ENCODE peak calls at places on chromosomes 12 and 14, in eight cellular contexts. One of them, this sample, is unnamed.
A peak's percentile ranks its signal among the peaks of the same experiment; 100 is the strongest.

GRCh38 chr12:100926669-100927248 is 132.2 kb downstream of the ANO4 start:
- DNase-seq in psoas muscle: no peak
- DNase-seq in PC-9: peak; percentile 1
- DNase-seq in heart left ventricle: no peak
- DNase-seq in right lobe of liver: no peak
- DNase-seq in fibroblast of lung: peak; percentile 35
- DNase-seq in esophagus squamous epithelium: no peak
- DNase-seq in thoracic aorta: no peak
- DNase-seq in this sample: no peak

GRCh38 chr12:110249716-110250225 is 31.3 kb upstream of the ATP2A2 start:
- DNase-seq in heart left ventricle: peak; percentile 66
- DNase-seq in thoracic aorta: no peak
- DNase-seq in esophagus squamous epithelium: no peak
- DNase-seq in fibroblast of lung: peak; percentile 9
- DNase-seq in PC-9: no peak
- DNase-seq in right lobe of liver: peak; percentile 81
- DNase-seq in psoas muscle: peak; percentile 62
- DNase-seq in this sample: peak; percentile 51

GRCh38 chr12:96445743-96446655 is 43.4 kb upstream of the CFAP54 start:
- DNase-seq in fibroblast of lung: peak; percentile 97
- DNase-seq in esophagus squamous epithelium: no peak
- DNase-seq in thoracic aorta: no peak
- DNase-seq in psoas muscle: no peak
- DNase-seq in right lobe of liver: no peak
- DNase-seq in heart left ventricle: no peak
- DNase-seq in PC-9: peak; percentile 40
- DNase-seq in this sample: no peak

GRCh38 chr12:92597118-92597517 is 105.7 kb upstream of the PLEKHG7 start:
- DNase-seq in esophagus squamous epithelium: no peak
- DNase-seq in thoracic aorta: no peak
- DNase-seq in fibroblast of lung: no peak
- DNase-seq in right lobe of liver: no peak
- DNase-seq in heart left ventricle: no peak
- DNase-seq in PC-9: no peak
- DNase-seq in psoas muscle: no peak
- DNase-seq in this sample: no peak

GRCh38 chr14:36660736-36661505 is 739 bp upstream of the PAX9 start:
- DNase-seq in heart left ventricle: no peak
- DNase-seq in psoas muscle: peak; percentile 55
- DNase-seq in thoracic aorta: no peak
- DNase-seq in fibroblast of lung: no peak
- DNase-seq in right lobe of liver: no peak
- DNase-seq in PC-9: no peak
- DNase-seq in esophagus squamous epithelium: no peak
- DNase-seq in this sample: no peak

GRCh38 chr12:70831538-70831937 is 89.0 kb downstream of the PTPRR start:
- DNase-seq in heart left ventricle: no peak
- DNase-seq in right lobe of liver: no peak
- DNase-seq in esophagus squamous epithelium: no peak
- DNase-seq in fibroblast of lung: peak; percentile 52
- DNase-seq in PC-9: no peak
- DNase-seq in thoracic aorta: no peak
- DNase-seq in psoas muscle: no peak
- DNase-seq in this sample: no peak

GRCh38 chr12:28114488-28114887 is 75.8 kb upstream of the CCDC91 start:
- DNase-seq in right lobe of liver: no peak
- DNase-seq in psoas muscle: no peak
- DNase-seq in fibroblast of lung: peak; percentile 65
- DNase-seq in thoracic aorta: no peak
- DNase-seq in PC-9: no peak
- DNase-seq in heart left ventricle: no peak
- DNase-seq in esophagus squamous epithelium: no peak
- DNase-seq in this sample: no peak

GRCh38 chr12:85740190-85740589 is 96.0 kb downstream of the RASSF9 start:
- DNase-seq in right lobe of liver: no peak
- DNase-seq in fibroblast of lung: no peak
- DNase-seq in PC-9: no peak
- DNase-seq in heart left ventricle: no peak
- DNase-seq in psoas muscle: no peak
- DNase-seq in thoracic aorta: no peak
- DNase-seq in esophagus squamous epithelium: no peak
- DNase-seq in this sample: no peak

GRCh38 chr12:99387661-99388060 is 259.9 kb upstream of the GARIN6 start:
- DNase-seq in fibroblast of lung: peak; percentile 43
- DNase-seq in psoas muscle: no peak
- DNase-seq in heart left ventricle: no peak
- DNase-seq in esophagus squamous epithelium: no peak
- DNase-seq in thoracic aorta: no peak
- DNase-seq in right lobe of liver: no peak
- DNase-seq in PC-9: no peak
- DNase-seq in this sample: no peak

GRCh38 chr14:51704465-51705050 is 52.8 kb downstream of the FRMD6 start:
- DNase-seq in esophagus squamous epithelium: no peak
- DNase-seq in PC-9: no peak
- DNase-seq in right lobe of liver: no peak
- DNase-seq in psoas muscle: no peak
- DNase-seq in thoracic aorta: no peak
- DNase-seq in heart left ventricle: no peak
- DNase-seq in fibroblast of lung: no peak
- DNase-seq in this sample: no peak

GRCh38 chr14:87066221-87066817 is 926.7 kb downstream of the GALC start:
- DNase-seq in fibroblast of lung: no peak
- DNase-seq in PC-9: no peak
- DNase-seq in esophagus squamous epithelium: no peak
- DNase-seq in thoracic aorta: no peak
- DNase-seq in right lobe of liver: no peak
- DNase-seq in psoas muscle: no peak
- DNase-seq in heart left ventricle: no peak
- DNase-seq in this sample: no peak

GRCh38 chr14:102527255-102528232 is 18.0 kb upstream of the ANKRD9 start:
- DNase-seq in psoas muscle: no peak
- DNase-seq in PC-9: peak; percentile 93
- DNase-seq in right lobe of liver: no peak
- DNase-seq in heart left ventricle: no peak
- DNase-seq in esophagus squamous epithelium: no peak
- DNase-seq in fibroblast of lung: peak; percentile 31
- DNase-seq in thoracic aorta: no peak
- DNase-seq in this sample: no peak

GRCh38 chr12:34294137-34294536 is 271.8 kb downstream of the ALG10 start:
- DNase-seq in thoracic aorta: no peak
- DNase-seq in PC-9: no peak
- DNase-seq in esophagus squamous epithelium: no peak
- DNase-seq in psoas muscle: no peak
- DNase-seq in right lobe of liver: no peak
- DNase-seq in fibroblast of lung: no peak
- DNase-seq in heart left ventricle: no peak
- DNase-seq in this sample: no peak

GRCh38 chr14:68687746-68688145 is 105.1 kb downstream of the ZFP36L1 start:
- DNase-seq in esophagus squamous epithelium: no peak
- DNase-seq in heart left ventricle: no peak
- DNase-seq in PC-9: peak; percentile 93
- DNase-seq in psoas muscle: no peak
- DNase-seq in thoracic aorta: no peak
- DNase-seq in right lobe of liver: no peak
- DNase-seq in fibroblast of lung: peak; percentile 98
- DNase-seq in this sample: no peak

GRCh38 chr12:69405466-69405865 is 45.9 kb downstream of the YEATS4 start:
- DNase-seq in PC-9: peak; percentile 70
- DNase-seq in right lobe of liver: no peak
- DNase-seq in heart left ventricle: no peak
- DNase-seq in psoas muscle: no peak
- DNase-seq in esophagus squamous epithelium: no peak
- DNase-seq in fibroblast of lung: peak; percentile 100
- DNase-seq in thoracic aorta: no peak
- DNase-seq in this sample: no peak

GRCh38 chr12:120466560-120467315 is 2.8 kb downstream of the SRSF9 start:
- DNase-seq in thoracic aorta: no peak
- DNase-seq in psoas muscle: no peak
- DNase-seq in heart left ventricle: peak; percentile 45
- DNase-seq in PC-9: peak; percentile 24
- DNase-seq in fibroblast of lung: peak; percentile 23
- DNase-seq in right lobe of liver: no peak
- DNase-seq in esophagus squamous epithelium: no peak
- DNase-seq in this sample: no peak

GRCh38 chr12:104779134-104779533 is 179.0 kb downstream of the SLC41A2 start:
- DNase-seq in fibroblast of lung: no peak
- DNase-seq in thoracic aorta: no peak
- DNase-seq in heart left ventricle: no peak
- DNase-seq in psoas muscle: no peak
- DNase-seq in esophagus squamous epithelium: no peak
- DNase-seq in right lobe of liver: no peak
- DNase-seq in PC-9: no peak
- DNase-seq in this sample: no peak

GRCh38 chr12:10214131-10214876 is 1.6 kb downstream of the GABARAPL1 start:
- DNase-seq in fibroblast of lung: peak; percentile 86
- DNase-seq in heart left ventricle: no peak
- DNase-seq in esophagus squamous epithelium: no peak
- DNase-seq in right lobe of liver: no peak
- DNase-seq in PC-9: peak; percentile 13
- DNase-seq in thoracic aorta: no peak
- DNase-seq in psoas muscle: no peak
- DNase-seq in this sample: no peak

GRCh38 chr12:75020068-75020557 is 189.5 kb downstream of the KCNC2 start:
- DNase-seq in heart left ventricle: no peak
- DNase-seq in esophagus squamous epithelium: no peak
- DNase-seq in fibroblast of lung: peak; percentile 1
- DNase-seq in PC-9: no peak
- DNase-seq in psoas muscle: no peak
- DNase-seq in right lobe of liver: no peak
- DNase-seq in thoracic aorta: no peak
- DNase-seq in this sample: no peak

GRCh38 chr14:99194736-99195135 is 77.3 kb downstream of the BCL11B start:
- DNase-seq in fibroblast of lung: no peak
- DNase-seq in psoas muscle: no peak
- DNase-seq in heart left ventricle: no peak
- DNase-seq in PC-9: no peak
- DNase-seq in esophagus squamous epithelium: no peak
- DNase-seq in thoracic aorta: no peak
- DNase-seq in right lobe of liver: no peak
- DNase-seq in this sample: no peak

GRCh38 chr12:114285554-114285953 is 120.4 kb downstream of the TBX5 start:
- DNase-seq in right lobe of liver: no peak
- DNase-seq in psoas muscle: no peak
- DNase-seq in fibroblast of lung: no peak
- DNase-seq in thoracic aorta: no peak
- DNase-seq in heart left ventricle: no peak
- DNase-seq in esophagus squamous epithelium: no peak
- DNase-seq in PC-9: no peak
- DNase-seq in this sample: no peak

GRCh38 chr14:103070263-103070885 is 13.0 kb upstream of the CDC42BPB start:
- DNase-seq in fibroblast of lung: no peak
- DNase-seq in thoracic aorta: no peak
- DNase-seq in esophagus squamous epithelium: no peak
- DNase-seq in right lobe of liver: no peak
- DNase-seq in heart left ventricle: no peak
- DNase-seq in psoas muscle: peak; percentile 43
- DNase-seq in PC-9: no peak
- DNase-seq in this sample: no peak

GRCh38 chr14:63342381-63342780 is 23.6 kb upstream of the GPHB5 start:
- DNase-seq in right lobe of liver: no peak
- DNase-seq in esophagus squamous epithelium: no peak
- DNase-seq in PC-9: no peak
- DNase-seq in heart left ventricle: no peak
- DNase-seq in psoas muscle: no peak
- DNase-seq in thoracic aorta: no peak
- DNase-seq in fibroblast of lung: no peak
- DNase-seq in this sample: no peak

GRCh38 chr12:52820521-52820920 is 6.6 kb upstream of the KRT4 start:
- DNase-seq in esophagus squamous epithelium: no peak
- DNase-seq in thoracic aorta: no peak
- DNase-seq in psoas muscle: no peak
- DNase-seq in right lobe of liver: no peak
- DNase-seq in PC-9: no peak
- DNase-seq in heart left ventricle: no peak
- DNase-seq in fibroblast of lung: no peak
- DNase-seq in this sample: no peak
- H3K27me3 ChIP-seq in esophagus squamous epithelium: no peaks in the 10 kb centered on the region
- H3K27me3 ChIP-seq in thoracic aorta: no peaks in the 10 kb centered on the region
- H3K27me3 ChIP-seq in psoas muscle: no peaks in the 10 kb centered on the region
- H3K27me3 ChIP-seq in right lobe of liver: no peaks in the 10 kb centered on the region
- H3K27me3 ChIP-seq in PC-9: no peaks in the 10 kb centered on the region
- H3K27me3 ChIP-seq in heart left ventricle: no peaks in the 10 kb centered on the region
- H3K27me3 ChIP-seq in fibroblast of lung: no peaks in the 10 kb centered on the region
- H3K27me3 ChIP-seq in this sample: peaks cover 68% of the 10 kb centered on the region

GRCh38 chr14:55846852-55847471 is 267.0 kb downstream of the KTN1 start:
- DNase-seq in PC-9: no peak
- DNase-seq in esophagus squamous epithelium: no peak
- DNase-seq in fibroblast of lung: peak; percentile 63
- DNase-seq in psoas muscle: peak; percentile 72
- DNase-seq in heart left ventricle: peak; percentile 38
- DNase-seq in right lobe of liver: no peak
- DNase-seq in thoracic aorta: peak; percentile 11
- DNase-seq in this sample: no peak

GRCh38 chr14:55840821-55841220 is 260.8 kb downstream of the KTN1 start:
- DNase-seq in heart left ventricle: no peak
- DNase-seq in psoas muscle: no peak
- DNase-seq in PC-9: no peak
- DNase-seq in esophagus squamous epithelium: no peak
- DNase-seq in right lobe of liver: no peak
- DNase-seq in fibroblast of lung: peak; percentile 4
- DNase-seq in thoracic aorta: no peak
- DNase-seq in this sample: no peak

GRCh38 chr14:55845963-55846851 is 266.2 kb downstream of the KTN1 start:
- DNase-seq in PC-9: no peak
- DNase-seq in right lobe of liver: no peak
- DNase-seq in fibroblast of lung: peak; percentile 2
- DNase-seq in heart left ventricle: no peak
- DNase-seq in esophagus squamous epithelium: no peak
- DNase-seq in thoracic aorta: no peak
- DNase-seq in psoas muscle: no peak
- DNase-seq in this sample: no peak

GRCh38 chr14:55841625-55842024 is 261.6 kb downstream of the KTN1 start:
- DNase-seq in esophagus squamous epithelium: no peak
- DNase-seq in heart left ventricle: no peak
- DNase-seq in psoas muscle: no peak
- DNase-seq in right lobe of liver: no peak
- DNase-seq in thoracic aorta: no peak
- DNase-seq in fibroblast of lung: no peak
- DNase-seq in PC-9: no peak
- DNase-seq in this sample: no peak

GRCh38 chr14:55843718-55844403 is 263.9 kb downstream of the KTN1 start:
- DNase-seq in PC-9: no peak
- DNase-seq in right lobe of liver: no peak
- DNase-seq in esophagus squamous epithelium: no peak
- DNase-seq in thoracic aorta: no peak
- DNase-seq in psoas muscle: no peak
- DNase-seq in fibroblast of lung: no peak
- DNase-seq in heart left ventricle: no peak
- DNase-seq in this sample: no peak
- TF ChIP-seq CTCF in PC-9: peak; percentile 51
- TF ChIP-seq CTCF in right lobe of liver: peak; percentile 8
- TF ChIP-seq CTCF in esophagus squamous epithelium: no peak
- TF ChIP-seq CTCF in thoracic aorta: no peak
- TF ChIP-seq CTCF in psoas muscle: peak; percentile 17
- TF ChIP-seq CTCF in fibroblast of lung: no peak
- TF ChIP-seq CTCF in heart left ventricle: no peak
- TF ChIP-seq CTCF in this sample: peak; percentile 28

GRCh38 chr14:105701456-105702274 is 175.3 kb downstream of the TMEM121 start:
- DNase-seq in psoas muscle: no peak
- DNase-seq in esophagus squamous epithelium: no peak
- DNase-seq in right lobe of liver: no peak
- DNase-seq in PC-9: no peak
- DNase-seq in fibroblast of lung: no peak
- DNase-seq in thoracic aorta: no peak
- DNase-seq in heart left ventricle: no peak
- DNase-seq in this sample: no peak
- H3K4me1 ChIP-seq in psoas muscle: no peaks in the 10 kb centered on the region
- H3K4me1 ChIP-seq in esophagus squamous epithelium: no peaks in the 10 kb centered on the region
- H3K4me1 ChIP-seq in right lobe of liver: no peaks in the 10 kb centered on the region
- H3K4me1 ChIP-seq in PC-9: no peaks in the 10 kb centered on the region
- H3K4me1 ChIP-seq in fibroblast of lung: no peaks in the 10 kb centered on the region
- H3K4me1 ChIP-seq in thoracic aorta: no peaks in the 10 kb centered on the region
- H3K4me1 ChIP-seq in heart left ventricle: no peaks in the 10 kb centered on the region
- H3K4me1 ChIP-seq in this sample: no peaks in the 10 kb centered on the region

GRCh38 chr12:56632701-56633464 is 2.8 kb upstream of the BAZ2A start:
- DNase-seq in right lobe of liver: no peak
- DNase-seq in fibroblast of lung: no peak
- DNase-seq in thoracic aorta: no peak
- DNase-seq in esophagus squamous epithelium: no peak
- DNase-seq in psoas muscle: no peak
- DNase-seq in heart left ventricle: no peak
- DNase-seq in PC-9: no peak
- DNase-seq in this sample: no peak
- H3K27me3 ChIP-seq in right lobe of liver: no peaks in the 10 kb centered on the region
- H3K27me3 ChIP-seq in fibroblast of lung: no peaks in the 10 kb centered on the region
- H3K27me3 ChIP-seq in thoracic aorta: no peaks in the 10 kb centered on the region
- H3K27me3 ChIP-seq in esophagus squamous epithelium: no peaks in the 10 kb centered on the region
- H3K27me3 ChIP-seq in psoas muscle: no peaks in the 10 kb centered on the region
- H3K27me3 ChIP-seq in heart left ventricle: no peaks in the 10 kb centered on the region
- H3K27me3 ChIP-seq in PC-9: no peaks in the 10 kb centered on the region
- H3K27me3 ChIP-seq in this sample: no peaks in the 10 kb centered on the region

This sample was measured in left ventricle myocardium inferior.